ENCODE peak calls at places on chromosomes 16 and 17, in six cellular contexts. K is right lobe of liver, X is HFF-Myc, S is PC-3, Q is body of pancreas, R is DND-41. L is an unnamed sample.

GRCh38 chr17:9064311-9064834 is 43.1 kb downstream of the NTN1 start:
- DNase-seq in K (no peak), X (no peak), S (no peak), Q (no peak), R (no peak), L (no peak)

GRCh38 chr16:56938664-56939513 is 6.9 kb downstream of the HERPUD1 start:
- DNase-seq in K (no peak), X (no peak), S (no peak), Q (no peak), R (no peak), L (no peak)

GRCh38 chr16:63174801-63175200 is 1138.6 kb upstream of the CDH8 start:
- DNase-seq in K (no peak), X (no peak), S (no peak), Q (no peak), R (no peak), L (no peak)

GRCh38 chr16:55809851-55810250 is 23.0 kb downstream of the CES1 start:
- DNase-seq in K (no peak), X (no peak), S (no peak), Q (no peak), R (no peak), L (no peak)

GRCh38 chr17:14515015-14515414 is 214.1 kb downstream of the HS3ST3B1 start:
- DNase-seq in K (no peak), X (no peak), S (no peak), Q (no peak), R (no peak), L (no peak)

GRCh38 chr16:86224126-86224525 is 286.2 kb upstream of the FOXF1 start:
- DNase-seq in K (no peak), X (no peak), S (no peak), Q (no peak), R (no peak), L (no peak)

GRCh38 chr16:4692460-4693295 is 684 bp upstream of the NUDT16L1 start:
- DNase-seq in K (no peak), X (no peak), S (no peak), Q (no peak), R (no peak), L (no peak)

GRCh38 chr17:61399131-61400057 is at the start of gene TBX2:
- DNase-seq in K (peak; percentile 75), X (no peak), S (peak; percentile 85), Q (peak; percentile 50), R (no peak), L (no peak)

GRCh38 chr17:81463506-81463905 is 49.1 kb downstream of the ACTG1 start:
- DNase-seq in K (no peak), X (no peak), S (no peak), Q (no peak), R (no peak), L (no peak)

GRCh38 chr16:4347765-4348509 is 3.2 kb downstream of the PAM16 start:
- DNase-seq in K (peak; percentile 77), X (no peak), S (no peak), Q (no peak), R (no peak), L (no peak)

GRCh38 chr17:73232587-73233373 is 28.9 kb downstream of the CPSF4L start:
- DNase-seq in K (peak; percentile 68), X (no peak), S (peak; percentile 56), Q (peak; percentile 47), R (no peak), L (no peak)

GRCh38 chr16:88010343-88010970 is 59.2 kb downstream of the BANP start:
- DNase-seq in K (no peak), X (no peak), S (no peak), Q (no peak), R (no peak), L (no peak)

GRCh38 chr17:1087381-1088241 is 90.7 kb downstream of the TIMM22 start:
- DNase-seq in K (peak; percentile 82), X (no peak), S (peak; percentile 79), Q (peak; percentile 97), R (no peak), L (peak; percentile 90)

GRCh38 chr16:4344659-4345438 is 6.3 kb downstream of the PAM16 start:
- DNase-seq in K (no peak), X (no peak), S (no peak), Q (peak; percentile 56), R (no peak), L (peak; percentile 67)

GRCh38 chr16:1964046-1964505 is 550 bp downstream of the RPS2 start:
- DNase-seq in K (no peak), X (no peak), S (no peak), Q (no peak), R (peak; percentile 42), L (no peak)

GRCh38 chr16:14249291-14250032 is 178.3 kb downstream of the MRTFB start:
- DNase-seq in K (no peak), X (peak; percentile 15), S (peak; percentile 54), Q (peak; percentile 34), R (peak; percentile 62), L (no peak)

GRCh38 chr16:68744744-68745280 is 7.7 kb downstream of the CDH1 start:
- DNase-seq in K (peak; percentile 64), X (no peak), S (peak; percentile 96), Q (peak; percentile 94), R (no peak), L (no peak)

GRCh38 chr17:2871205-2871604 is 75.0 kb downstream of the RAP1GAP2 start:
- DNase-seq in K (no peak), X (no peak), S (no peak), Q (no peak), R (no peak), L (no peak)

GRCh38 chr17:82297804-82298537 is 19.4 kb downstream of the CD7 start:
- DNase-seq in K (peak; percentile 88), X (peak; percentile 71), S (peak; percentile 97), Q (peak; percentile 90), R (peak; percentile 94), L (peak; percentile 69)

GRCh38 chr17:49359990-49360795 is 1.9 kb downstream of the ZNF652 start:
- DNase-seq in K (no peak), X (no peak), S (peak; percentile 18), Q (no peak), R (no peak), L (no peak)

GRCh38 chr17:49469831-49470568 is 25.1 kb upstream of the NGFR start:
- DNase-seq in K (no peak), X (no peak), S (no peak), Q (no peak), R (no peak), L (no peak)

GRCh38 chr17:43021739-43022512 is at the start of gene VAT1:
- DNase-seq in K (peak; percentile 85), X (no peak), S (peak; percentile 71), Q (peak; percentile 84), R (peak; percentile 74), L (no peak)

GRCh38 chr17:19448341-19449268 is 37.6 kb downstream of the RNF112 start:
- DNase-seq in K (no peak), X (peak; percentile 93), S (peak; percentile 79), Q (peak; percentile 54), R (no peak), L (peak; percentile 99)

GRCh38 chr17:32481193-32481592 is 5.6 kb upstream of the CDK5R1 start:
- DNase-seq in K (no peak), X (no peak), S (no peak), Q (no peak), R (no peak), L (no peak)

GRCh38 chr16:29645699-29646187 is 17.3 kb upstream of the SPN start:
- DNase-seq in K (no peak), X (no peak), S (no peak), Q (no peak), R (no peak), L (no peak)

GRCh38 chr16:29644338-29644857 is 18.6 kb upstream of the SPN start:
- DNase-seq in K (no peak), X (no peak), S (no peak), Q (no peak), R (no peak), L (no peak)

GRCh38 chr16:29644973-29645698 is 17.9 kb upstream of the SPN start:
- DNase-seq in K (no peak), X (no peak), S (no peak), Q (no peak), R (no peak), L (no peak)

GRCh38 chr16:29646947-29647346 is 16.1 kb upstream of the SPN start:
- DNase-seq in K (no peak), X (no peak), S (no peak), Q (no peak), R (no peak), L (no peak)

DNA sequence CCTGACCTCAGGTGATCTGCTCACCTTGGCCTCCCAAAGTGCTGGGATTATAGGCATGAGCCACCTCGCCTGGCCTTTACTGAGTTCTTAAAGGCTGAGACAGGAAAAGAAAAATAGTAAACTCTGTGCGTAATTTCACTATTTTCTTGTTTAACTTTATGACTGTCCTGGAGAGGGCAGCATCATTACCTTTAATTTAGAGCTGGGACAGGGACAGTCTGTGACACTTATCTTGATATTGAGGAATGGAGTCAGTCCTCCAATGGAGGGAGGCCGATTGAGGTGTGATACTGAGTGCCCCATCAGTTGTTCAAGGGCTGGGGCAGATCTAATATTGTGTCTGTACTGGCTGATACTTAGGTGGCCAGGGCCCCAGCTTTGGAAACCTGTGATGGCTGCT is 21.5 kb upstream of the SPN start:
- DNase-seq in K (no peak), X (no peak), S (no peak), Q (no peak), R (no peak), L (no peak)
- TF ChIP-seq CTCF in K (peak; percentile 25), X (no peak), S (peak; percentile 23), Q (no peak), R (peak; percentile 46), L (peak; percentile 5)

DNA sequence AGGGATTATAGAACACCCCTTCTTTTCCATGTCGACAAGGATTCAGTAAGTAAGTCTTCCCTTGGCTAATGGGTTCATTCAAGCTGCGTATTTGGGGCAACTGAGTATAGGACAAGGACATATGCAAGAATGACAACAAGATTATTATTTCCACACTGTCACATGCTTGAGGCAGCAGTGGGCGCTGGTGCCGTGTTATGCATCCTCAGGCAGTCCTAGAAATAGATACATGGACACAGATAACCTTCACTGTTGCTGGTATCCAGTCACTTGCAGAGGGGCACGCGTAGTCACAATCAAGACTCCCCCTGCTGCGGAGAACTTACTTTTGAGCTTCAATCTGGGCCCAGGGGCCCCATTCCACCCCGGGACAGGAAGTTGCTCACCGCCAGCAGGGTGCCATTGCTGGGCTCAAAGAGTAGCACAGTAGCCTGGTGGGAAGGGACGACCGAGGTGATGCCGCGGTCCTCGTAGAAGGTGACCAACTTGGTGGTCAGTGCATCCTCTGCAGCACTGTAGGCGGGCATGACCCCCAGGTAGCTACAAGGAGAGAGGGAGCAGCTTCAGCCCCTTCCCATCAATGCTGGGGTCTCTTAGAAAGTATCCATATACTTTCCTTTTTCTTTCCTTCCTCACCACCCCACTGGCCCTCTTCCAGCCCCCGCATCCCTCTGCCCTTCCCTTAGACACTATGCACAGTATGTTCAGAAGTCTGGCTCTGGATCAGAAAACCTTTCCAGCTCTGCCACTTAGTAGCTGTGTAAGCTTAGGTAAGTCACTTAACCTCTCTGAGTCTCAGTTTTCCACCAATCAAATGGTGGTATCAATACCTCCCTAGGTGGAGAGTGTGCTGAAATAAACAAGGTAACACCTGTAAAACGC is 804 bp downstream of the CRYM start:
- DNase-seq in K (no peak), X (no peak), S (no peak), Q (no peak), R (no peak), L (no peak)
- H3K4me3 ChIP-seq in K (peak overlapping the region; percentile 59), X (peak overlapping the region; percentile 23), S (peak overlapping the region; percentile 50), Q (no peak overlapping the region), R (no peak overlapping the region), L (peak overlapping the region; percentile 54)

GRCh38 chr17:44916781-44917241 is 1.5 kb upstream of the GFAP start:
- DNase-seq in K (peak; percentile 26), X (no peak), S (peak; percentile 75), Q (peak; percentile 84), R (no peak), L (no peak)
- TF ChIP-seq CTCF in K (no peak), X (no peak), S (peak; percentile 27), Q (no peak), R (peak; percentile 14), L (peak; percentile 44)

GRCh38 chr17:65057520-65058075 is 1.1 kb upstream of the GNA13 start:
- DNase-seq in K (peak; percentile 64), X (no peak), S (no peak), Q (peak; percentile 61), R (no peak), L (no peak)
- H3K4me3 ChIP-seq in K (peak overlapping the region; percentile 85), X (no peak overlapping the region), S (peak overlapping the region; percentile 84), Q (no peak overlapping the region), R (no peak overlapping the region), L (no peak overlapping the region)

L was measured in retinal pigment epithelial cell.